ENCODE peak calls at places on chromosomes 2 and 18, in ten cellular contexts. W is gastrocnemius medialis, S is right lobe of liver, V is mucosa of descending colon, K is GM23248, X is SJCRH30, D is mammary epithelial cell, N is tibial nerve, F is tibial artery, E is IMR-90. T is an unnamed sample. For H3K4me1, the result is how much of the 10 kb centered on the place peaks cover.

GRCh38 chr2:236833501-236834186 is 252.0 kb upstream of the COPS8 start:
- DNase-seq in W (no peak), S (no peak), V (no peak), K (peak), X (peak), D (peak), N (no peak), F (no peak), E (peak), T (no peak)

GRCh38 chr2:10514743-10515142 is 66.6 kb upstream of the ODC1 start:
- DNase-seq in W (no peak), S (no peak), V (no peak), K (peak), X (no peak), D (peak), N (no peak), F (peak), E (peak), T (no peak)

GRCh38 chr2:29568135-29568534 is 353.3 kb downstream of the ALK start:
- DNase-seq in W (no peak), S (no peak), V (no peak), K (no peak), X (no peak), D (no peak), N (no peak), F (no peak), E (no peak), T (no peak)

GRCh38 chr2:52423111-52423510 is 1344.5 kb upstream of the CHAC2 start:
- DNase-seq in W (no peak), S (no peak), V (no peak), K (no peak), X (no peak), D (no peak), N (no peak), F (no peak), E (peak), T (no peak)

GRCh38 chr2:139916822-139917221 is 1136.6 kb upstream of the NXPH2 start:
- DNase-seq in W (no peak), S (no peak), V (no peak), K (no peak), X (no peak), D (no peak), N (no peak), F (no peak), E (no peak), T (no peak)

GRCh38 chr18:32730068-32730467 is 42.8 kb downstream of the KLHL14 start:
- DNase-seq in W (no peak), S (no peak), V (no peak), K (no peak), X (no peak), D (no peak), N (no peak), F (no peak), E (no peak), T (no peak)

GRCh38 chr2:6645672-6646071 is 220.0 kb downstream of the CMPK2 start:
- DNase-seq in W (no peak), S (no peak), V (no peak), K (no peak), X (no peak), D (no peak), N (no peak), F (no peak), E (no peak), T (no peak)

GRCh38 chr2:29212009-29212408 is 96.8 kb downstream of the CLIP4 start:
- DNase-seq in W (no peak), S (no peak), V (no peak), K (peak), X (no peak), D (no peak), N (no peak), F (no peak), E (no peak), T (peak)

GRCh38 chr2:96306370-96306769 is 1.0 kb upstream of the SNRNP200 start:
- DNase-seq in W (no peak), S (no peak), V (no peak), K (peak), X (no peak), D (no peak), N (no peak), F (peak), E (no peak), T (no peak)

GRCh38 chr2:160156665-160157064 is 43.4 kb downstream of the ITGB6 start:
- DNase-seq in W (no peak), S (no peak), V (no peak), K (peak), X (no peak), D (peak), N (no peak), F (no peak), E (peak), T (no peak)

GRCh38 chr2:9757430-9758287 is 85.6 kb upstream of the TAF1B start:
- DNase-seq in W (peak), S (no peak), V (no peak), K (peak), X (peak), D (no peak), N (no peak), F (no peak), E (peak), T (no peak)

GRCh38 chr2:18522484-18523146 is 37.8 kb downstream of the RDH14 start:
- DNase-seq in W (no peak), S (no peak), V (no peak), K (peak), X (no peak), D (no peak), N (no peak), F (no peak), E (peak), T (no peak)

GRCh38 chr2:208112969-208113368 is 11.4 kb downstream of the CRYGD start:
- DNase-seq in W (no peak), S (no peak), V (no peak), K (no peak), X (no peak), D (no peak), N (no peak), F (no peak), E (no peak), T (no peak)

GRCh38 chr2:72994991-72995380 is 76.5 kb downstream of the SFXN5 start:
- DNase-seq in W (no peak), S (no peak), V (no peak), K (no peak), X (no peak), D (no peak), N (no peak), F (peak), E (no peak), T (no peak)

GRCh38 chr2:236241181-236242056 is 22.8 kb downstream of the ASB18 start:
- DNase-seq in W (no peak), S (no peak), V (no peak), K (no peak), X (no peak), D (no peak), N (no peak), F (peak), E (no peak), T (no peak)

GRCh38 chr2:216774620-216775019 is 79.3 kb upstream of the IGFBP5 start:
- DNase-seq in W (peak), S (no peak), V (peak), K (peak), X (peak), D (peak), N (peak), F (peak), E (peak), T (peak)

GRCh38 chr2:239271471-239272255 is 129.2 kb downstream of the HDAC4 start:
- DNase-seq in W (no peak), S (peak), V (no peak), K (peak), X (no peak), D (no peak), N (peak), F (peak), E (no peak), T (peak)
- H3K4me1 ChIP-seq in W (half or more), S (under half), V (under half), K (under half), X (under half), D (under half), N (under half), F (under half), E (half or more), T (half or more)

DNA sequence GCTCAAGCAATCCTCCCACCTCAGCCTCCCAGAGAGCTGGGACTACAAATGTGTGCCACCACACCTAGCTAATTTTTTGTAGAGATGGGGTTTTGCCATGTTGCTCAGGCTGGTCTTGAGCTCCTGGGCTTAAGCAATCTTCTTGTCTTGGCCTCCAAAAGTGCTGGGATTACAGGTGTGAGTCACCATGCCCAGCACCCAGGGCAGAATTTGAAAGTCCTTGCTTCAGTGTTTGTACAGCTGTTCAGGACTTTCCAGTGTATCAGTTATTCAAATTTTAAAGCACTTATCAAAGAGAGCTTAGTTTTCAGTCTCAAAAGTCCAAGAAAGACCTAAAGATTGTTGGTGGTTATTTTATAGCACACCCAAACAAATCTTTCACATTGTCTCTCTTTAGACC is 43.6 kb upstream of the VPS54 start:
- DNase-seq in W (no peak), S (no peak), V (no peak), K (peak), X (peak), D (peak), N (no peak), F (no peak), E (peak), T (no peak)
- H3K4me3 ChIP-seq in W (no peak), S (no peak), V (no peak), K (no peak), X (peak), D (no peak), N (no peak), F (no peak), E (no peak), T (no peak)

GRCh38 chr2:70111752-70112591 is 24.7 kb downstream of the PCBP1 start:
- DNase-seq in W (no peak), S (no peak), V (no peak), K (peak), X (no peak), D (no peak), N (no peak), F (peak), E (peak), T (no peak)
- H3K4me1 ChIP-seq in W (half or more), S (under half), V (under half), K (under half), X (half or more), D (under half), N (under half), F (under half), E (under half), T (under half)

GRCh38 chr18:54716586-54716985 is 111.7 kb upstream of the RAB27B start:
- DNase-seq in W (no peak), S (no peak), V (peak), K (no peak), X (no peak), D (no peak), N (no peak), F (no peak), E (no peak), T (no peak)

GRCh38 chr18:54717673-54718435 is 110.4 kb upstream of the RAB27B start:
- DNase-seq in W (no peak), S (no peak), V (peak), K (no peak), X (no peak), D (no peak), N (no peak), F (no peak), E (no peak), T (no peak)

GRCh38 chr18:54720590-54720989 is 107.7 kb upstream of the RAB27B start:
- DNase-seq in W (no peak), S (no peak), V (no peak), K (no peak), X (no peak), D (no peak), N (no peak), F (no peak), E (peak), T (no peak)

GRCh38 chr18:54713386-54713785 is 114.9 kb upstream of the RAB27B start:
- DNase-seq in W (no peak), S (no peak), V (no peak), K (no peak), X (no peak), D (no peak), N (no peak), F (no peak), E (no peak), T (no peak)

DNA sequence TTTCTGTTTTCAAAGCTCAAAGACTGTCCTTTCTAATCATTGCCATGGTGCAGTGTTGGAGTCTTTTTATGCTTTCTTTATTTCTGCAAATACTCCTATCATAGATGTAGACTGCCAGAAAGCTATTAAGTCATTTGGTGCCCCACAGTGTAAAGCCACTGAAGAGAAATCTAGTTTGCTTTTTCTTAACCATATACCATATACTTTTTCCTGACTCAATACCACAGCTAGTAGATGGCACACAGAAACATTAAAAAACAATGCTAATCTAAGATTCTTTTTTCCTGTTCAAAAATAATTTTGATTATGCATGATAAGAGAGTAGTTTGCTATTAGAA is 109.9 kb upstream of the RAB27B start:
- DNase-seq in W (no peak), S (no peak), V (no peak), K (no peak), X (no peak), D (no peak), N (no peak), F (no peak), E (no peak), T (no peak)
- H3K4me3 ChIP-seq in W (no peak), S (no peak), V (no peak), K (no peak), X (no peak), D (no peak), N (no peak), F (no peak), E (no peak), T (no peak)

GRCh38 chr18:63182247-63182771 is 137.3 kb downstream of the BCL2 start:
- DNase-seq in W (no peak), S (no peak), V (peak), K (no peak), X (no peak), D (no peak), N (no peak), F (no peak), E (no peak), T (no peak)
- H3K4me1 ChIP-seq in W (half or more), S (under half), V (half or more), K (under half), X (under half), D (under half), N (under half), F (half or more), E (under half), T (under half)

GRCh38 chr2:152693033-152693432 is 24.2 kb downstream of the PRPF40A start:
- DNase-seq in W (no peak), S (no peak), V (no peak), K (no peak), X (no peak), D (no peak), N (no peak), F (no peak), E (no peak), T (no peak)
- H3K4me3 ChIP-seq in W (no peak), S (no peak), V (no peak), K (no peak), X (no peak), D (no peak), N (no peak), F (no peak), E (no peak), T (no peak)

GRCh38 chr2:105068387-105068786 is 30.5 kb downstream of the MRPS9 start:
- DNase-seq in W (no peak), S (no peak), V (no peak), K (no peak), X (no peak), D (no peak), N (no peak), F (no peak), E (no peak), T (no peak)
- H3K4me1 ChIP-seq in W (under half), S (under half), V (under half), K (under half), X (under half), D (under half), N (under half), F (under half), E (under half), T (under half)

GRCh38 chr2:98502556-98503335 is 58.1 kb downstream of the INPP4A start:
- DNase-seq in W (no peak), S (no peak), V (no peak), K (peak), X (no peak), D (peak), N (no peak), F (peak), E (peak), T (peak)
- H3K4me3 ChIP-seq in W (no peak), S (no peak), V (no peak), K (no peak), X (no peak), D (no peak), N (no peak), F (no peak), E (no peak), T (no peak)

GRCh38 chr18:9132628-9133027 is 4.0 kb upstream of the ANKRD12 start:
- DNase-seq in W (no peak), S (no peak), V (no peak), K (no peak), X (no peak), D (no peak), N (no peak), F (no peak), E (no peak), T (no peak)
- H3K4me1 ChIP-seq in W (under half), S (under half), V (under half), K (under half), X (under half), D (under half), N (under half), F (under half), E (under half), T (under half)

T was measured in adrenal gland.